ENCODE peak calls at places on chromosomes 11 and 22, in five cellular contexts. Y, E, L, U and R are unnamed samples.

GRCh38 chr11:2987881-2988280 is 4.2 kb downstream of the NAP1L4 start:
- DNase-seq in Y (no peak), E (no peak), L (no peak), U (no peak), R (no peak)

GRCh38 chr11:74770456-74770855 is 21.8 kb downstream of the RNF169 start:
- DNase-seq in Y (no peak), E (no peak), L (no peak), U (no peak), R (no peak)

GRCh38 chr11:66543263-66544107 is 2.4 kb downstream of the ZDHHC24 start:
- DNase-seq in Y (peak), E (no peak), L (no peak), U (no peak), R (no peak)

GRCh38 chr11:78432058-78432515 is 14.5 kb upstream of the GAB2 start:
- DNase-seq in Y (no peak), E (no peak), L (no peak), U (no peak), R (no peak)

GRCh38 chr11:59000007-59000406 is 60.7 kb downstream of the GLYATL1 start:
- DNase-seq in Y (no peak), E (no peak), L (no peak), U (no peak), R (no peak)

GRCh38 chr11:65135633-65136145 is 1.4 kb upstream of the SYVN1 start:
- DNase-seq in Y (no peak), E (no peak), L (no peak), U (no peak), R (no peak)

GRCh38 chr11:102617491-102618026 is 7.6 kb downstream of the MMP20 start:
- DNase-seq in Y (no peak), E (no peak), L (no peak), U (no peak), R (no peak)

GRCh38 chr11:131108780-131109179 is 192.5 kb upstream of the SNX19 start:
- DNase-seq in Y (no peak), E (no peak), L (no peak), U (no peak), R (no peak)

GRCh38 chr22:39243443-39244072 is 1.2 kb downstream of the PDGFB start:
- DNase-seq in Y (no peak), E (no peak), L (no peak), U (peak), R (no peak)

GRCh38 chr22:36734171-36735058 is 30.9 kb upstream of the CACNG2 start:
- DNase-seq in Y (no peak), E (no peak), L (no peak), U (no peak), R (no peak)

GRCh38 chr11:61718613-61719302 is 33.7 kb upstream of the MYRF start:
- DNase-seq in Y (peak), E (peak), L (no peak), U (no peak), R (no peak)

GRCh38 chr22:47139790-47140119 is 377.3 kb downstream of the TBC1D22A start:
- DNase-seq in Y (no peak), E (no peak), L (no peak), U (no peak), R (no peak)

GRCh38 chr22:45317551-45318167 is 7.9 kb downstream of the FAM118A start:
- DNase-seq in Y (peak), E (no peak), L (no peak), U (no peak), R (no peak)

GRCh38 chr11:76696756-76697155 is 26.2 kb upstream of the LRRC32 start:
- DNase-seq in Y (no peak), E (no peak), L (no peak), U (no peak), R (no peak)

GRCh38 chr22:26658161-26658560 is 773 bp downstream of the MIAT start:
- DNase-seq in Y (no peak), E (no peak), L (no peak), U (no peak), R (no peak)

GRCh38 chr11:77140231-77140959 is 12.3 kb downstream of the MYO7A start:
- DNase-seq in Y (peak), E (no peak), L (no peak), U (no peak), R (no peak)

GRCh38 chr11:43573233-43573632 is 107.3 kb upstream of the HSD17B12 start:
- DNase-seq in Y (peak), E (peak), L (peak), U (peak), R (no peak)

GRCh38 chr11:33735426-33736147 is 636 bp downstream of the CD59 start:
- DNase-seq in Y (peak), E (no peak), L (no peak), U (peak), R (no peak)

GRCh38 chr11:105181100-105181499 is 41.5 kb upstream of the CARD18 start:
- DNase-seq in Y (no peak), E (no peak), L (no peak), U (no peak), R (no peak)
- TF ChIP-seq SIN3A in Y (no peak), E (no peak), L (no peak), U (no peak), R (no peak)

GRCh38 chr11:44853674-44854073 is 97.0 kb downstream of the TP53I11 start:
- DNase-seq in Y (no peak), E (no peak), L (no peak), U (no peak), R (no peak)

GRCh38 chr11:44852159-44852707 is 98.5 kb downstream of the TP53I11 start:
- DNase-seq in Y (no peak), E (no peak), L (no peak), U (no peak), R (no peak)

GRCh38 chr11:44852952-44853351 is 97.7 kb downstream of the TP53I11 start:
- DNase-seq in Y (no peak), E (no peak), L (no peak), U (no peak), R (no peak)

GRCh38 chr11:44855138-44855849 is 95.4 kb downstream of the TP53I11 start:
- DNase-seq in Y (no peak), E (no peak), L (no peak), U (no peak), R (no peak)

DNA sequence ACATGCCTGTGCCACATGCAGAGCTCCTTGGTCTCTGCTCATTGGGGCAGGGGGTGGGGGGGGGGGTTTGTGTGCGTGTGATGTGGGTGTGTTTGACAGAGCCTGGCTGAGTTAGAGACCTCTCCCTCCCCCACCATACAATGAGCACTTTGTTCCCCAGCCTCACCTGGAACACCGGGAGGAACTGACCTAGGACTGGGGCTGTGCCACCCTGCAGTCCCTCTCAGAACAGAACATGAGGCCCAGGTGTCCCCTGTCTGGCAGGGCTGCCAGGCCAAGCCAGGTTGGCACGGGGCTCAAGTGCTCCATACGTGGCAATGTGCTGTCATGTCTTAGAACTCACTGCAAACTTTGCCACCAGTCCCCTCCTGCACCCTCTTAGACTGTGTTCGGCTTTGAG is 96.5 kb downstream of the TP53I11 start:
- DNase-seq in Y (no peak), E (no peak), L (no peak), U (no peak), R (no peak)
- TF ChIP-seq SIN3A in Y (no peak), E (no peak), L (no peak), U (no peak), R (no peak)

GRCh38 chr22:19223110-19223509 is 44.6 kb upstream of the SLC25A1 start:
- DNase-seq in Y (no peak), E (no peak), L (no peak), U (no peak), R (no peak)

GRCh38 chr22:19224557-19224956 is 46.0 kb upstream of the SLC25A1 start:
- DNase-seq in Y (no peak), E (no peak), L (no peak), U (no peak), R (no peak)

GRCh38 chr22:19223617-19224016 is 45.1 kb upstream of the SLC25A1 start:
- DNase-seq in Y (no peak), E (no peak), L (no peak), U (no peak), R (no peak)

GRCh38 chr22:19220867-19221266 is 42.3 kb upstream of the SLC25A1 start:
- DNase-seq in Y (no peak), E (no peak), L (no peak), U (no peak), R (no peak)

DNA sequence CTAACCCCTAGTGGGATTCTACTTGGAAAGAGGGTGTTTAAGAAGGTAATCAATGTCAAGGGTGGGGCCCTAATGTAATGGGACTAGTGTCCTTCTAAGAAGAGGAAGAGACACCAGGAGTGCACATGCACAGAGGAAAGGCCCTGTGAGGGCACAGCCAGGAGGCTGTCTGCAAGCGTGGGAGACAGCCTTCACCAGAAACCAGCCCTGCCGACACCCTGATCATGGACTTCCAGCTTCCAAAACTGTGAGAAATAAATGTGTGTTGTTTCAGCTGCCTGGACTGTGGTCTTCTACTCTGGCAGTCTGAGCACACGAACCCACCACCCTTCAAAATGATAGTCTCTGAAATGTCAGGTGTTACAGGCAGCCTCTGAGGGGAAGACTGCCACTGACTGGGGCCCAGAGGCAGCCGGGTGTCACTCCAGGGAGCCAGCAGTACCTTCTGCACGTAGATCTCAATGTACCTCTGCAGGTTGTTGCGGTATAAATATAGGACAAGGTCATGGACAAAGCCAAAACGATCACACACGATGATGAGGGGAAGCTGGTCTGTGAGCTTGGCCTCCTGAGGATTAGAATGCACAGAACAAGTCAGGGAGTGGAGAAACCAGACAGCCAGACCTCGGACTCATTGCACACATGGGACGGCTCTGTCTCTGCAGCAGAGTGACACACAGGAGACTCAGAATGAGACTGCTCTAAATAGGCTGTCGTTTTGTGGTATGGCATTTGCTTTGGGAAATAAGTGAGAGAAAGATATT is 43.9 kb upstream of the SLC25A1 start:
- DNase-seq in Y (no peak), E (no peak), L (no peak), U (no peak), R (no peak)
- TF ChIP-seq SIN3A in Y (no peak), E (no peak), L (no peak), U (no peak), R (no peak)

DNA sequence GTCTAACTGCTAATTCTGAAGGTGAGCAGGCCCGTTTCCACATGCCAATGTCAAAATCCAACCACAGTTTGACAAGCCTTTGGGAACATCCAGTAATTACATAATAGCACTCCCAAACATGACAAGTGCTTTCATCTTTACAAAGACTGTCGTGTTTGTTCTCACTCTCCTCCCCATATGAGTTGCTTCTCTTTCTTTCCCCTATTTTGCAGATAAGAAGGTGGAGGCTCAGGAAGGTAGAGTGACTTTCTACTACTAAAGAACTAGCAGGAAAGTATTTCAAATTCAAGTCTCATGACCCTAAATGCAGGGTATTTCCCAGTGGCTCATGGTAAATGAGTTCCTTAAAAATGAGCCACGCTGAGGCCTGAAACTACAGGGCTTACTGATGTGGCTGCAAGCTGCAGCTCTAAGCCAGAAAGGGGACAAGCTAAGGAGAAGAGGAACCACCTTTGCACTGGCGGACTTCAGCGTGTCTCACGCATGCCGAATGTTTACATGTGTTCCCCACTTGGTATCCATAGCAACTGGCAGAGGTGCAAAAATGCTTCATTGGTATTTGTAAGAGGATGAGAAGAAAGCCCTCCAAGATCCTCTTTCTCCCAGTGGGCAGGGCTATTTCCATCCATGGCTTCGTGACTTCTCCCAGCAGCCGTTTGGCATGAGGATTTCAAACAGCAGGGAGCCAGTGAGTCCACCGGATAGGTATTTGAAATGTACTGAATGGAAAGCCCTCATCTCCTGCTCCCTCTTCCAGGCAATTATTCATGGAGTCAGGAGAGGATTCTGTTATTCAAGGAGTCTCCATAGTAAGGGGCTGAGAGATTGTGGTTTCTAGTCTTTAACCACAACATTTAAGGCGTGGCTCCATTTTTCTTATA is 55.5 kb upstream of the CD44 start:
- DNase-seq in Y (no peak), E (no peak), L (peak), U (no peak), R (peak)
- TF ChIP-seq SIN3A in Y (no peak), E (no peak), L (no peak), U (no peak), R (no peak)

GRCh38 chr11:71153005-71153395 is 99.4 kb downstream of the SHANK2 start:
- DNase-seq in Y (no peak), E (no peak), L (no peak), U (peak), R (no peak)
- TF ChIP-seq SIN3A in Y (no peak), E (no peak), L (no peak), U (no peak), R (no peak)

GRCh38 chr11:14518820-14519219 is 1.4 kb downstream of the PSMA1 start:
- DNase-seq in Y (no peak), E (no peak), L (no peak), U (no peak), R (no peak)

GRCh38 chr11:14522245-14522644 is 2.1 kb upstream of the PSMA1 start:
- DNase-seq in Y (no peak), E (no peak), L (no peak), U (no peak), R (no peak)

GRCh38 chr11:14520086-14520901 is at the start of gene PSMA1:
- DNase-seq in Y (peak), E (peak), L (peak), U (peak), R (peak)

GRCh38 chr11:14520902-14521151 is 641 bp upstream of the PSMA1 start:
- DNase-seq in Y (peak), E (no peak), L (no peak), U (peak), R (no peak)

DNA sequence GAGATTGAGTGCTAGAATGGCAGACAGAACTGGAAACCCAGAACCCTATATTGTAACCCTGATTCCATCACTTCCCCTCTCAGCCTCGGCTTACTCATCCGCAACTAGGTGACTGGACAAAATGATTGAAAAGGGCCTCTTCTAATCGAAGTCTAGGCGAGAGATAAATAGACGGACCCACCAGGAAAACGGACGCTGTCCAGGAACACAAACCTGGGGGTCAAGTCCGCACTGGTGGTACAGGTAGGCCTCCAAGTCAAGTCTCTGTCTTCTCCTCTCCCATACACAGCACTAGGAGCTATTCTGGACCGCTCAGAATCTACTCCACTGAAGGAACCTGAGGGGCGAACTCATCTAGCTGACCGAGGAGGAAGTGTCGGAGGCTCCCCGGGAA is 497 bp downstream of the PSMA1 start:
- DNase-seq in Y (no peak), E (no peak), L (no peak), U (no peak), R (no peak)
- TF ChIP-seq SIN3A in Y (no peak), E (no peak), L (no peak), U (no peak), R (no peak)